ENCODE peak calls at places on chromosome 22, in ten cellular contexts. C is thoracic aorta; U is pancreas; Z is heart left ventricle; S is heart right ventricle; J is GM23338; F is CD8-positive, alpha-beta memory T cell; A is gastrocnemius medialis; B is trophoblast cell; H is Peyer's patch. V is an unnamed sample.

GRCh38 chr22:29782061-29782845 is 15.1 kb downstream of the UQCR10 start:
- DNase-seq in C (no peak), U (peak; percentile 93), Z (peak; percentile 74), S (peak; percentile 74), J (no peak), F (no peak), A (peak; percentile 84), B (no peak), H (no peak), V (no peak)

GRCh38 chr22:29093980-29094379 is 21.1 kb downstream of the KREMEN1 start:
- DNase-seq in C (no peak), U (no peak), Z (no peak), S (peak; percentile 14), J (no peak), F (no peak), A (no peak), B (no peak), H (no peak), V (no peak)

GRCh38 chr22:30325724-30326703 is 727 bp downstream of the TBC1D10A start:
- DNase-seq in C (no peak), U (peak; percentile 41), Z (peak; percentile 51), S (peak; percentile 35), J (peak; percentile 41), F (no peak), A (peak; percentile 28), B (peak; percentile 43), H (peak; percentile 60), V (no peak)

GRCh38 chr22:30421695-30422480 is 3.7 kb upstream of the MTFP1 start:
- DNase-seq in C (no peak), U (no peak), Z (no peak), S (no peak), J (no peak), F (no peak), A (no peak), B (no peak), H (no peak), V (no peak)

GRCh38 chr22:20508815-20509271 is 1.4 kb downstream of the MED15 start:
- DNase-seq in C (no peak), U (no peak), Z (no peak), S (no peak), J (no peak), F (no peak), A (no peak), B (peak; percentile 60), H (no peak), V (no peak)

GRCh38 chr22:37211075-37211852 is 1.0 kb downstream of the SSTR3 start:
- DNase-seq in C (no peak), U (no peak), Z (no peak), S (no peak), J (no peak), F (no peak), A (no peak), B (no peak), H (no peak), V (no peak)

GRCh38 chr22:30305906-30306628 is 16.8 kb upstream of the CASTOR1 start:
- DNase-seq in C (no peak), U (no peak), Z (no peak), S (no peak), J (no peak), F (peak; percentile 87), A (no peak), B (no peak), H (no peak), V (no peak)

GRCh38 chr22:48851933-48852549 is 975.6 kb downstream of the BRD1 start:
- DNase-seq in C (no peak), U (no peak), Z (no peak), S (no peak), J (no peak), F (no peak), A (no peak), B (no peak), H (no peak), V (no peak)

GRCh38 chr22:26479043-26479791 is 4.4 kb downstream of the HPS4 start:
- DNase-seq in C (no peak), U (no peak), Z (no peak), S (no peak), J (no peak), F (no peak), A (no peak), B (no peak), H (no peak), V (no peak)

GRCh38 chr22:36862251-36863242 is 1.7 kb downstream of the NCF4 start:
- DNase-seq in C (no peak), U (no peak), Z (peak; percentile 41), S (peak; percentile 36), J (no peak), F (no peak), A (peak; percentile 27), B (no peak), H (peak; percentile 74), V (no peak)

GRCh38 chr22:45053094-45053493 is 43.3 kb upstream of the PHF21B start:
- DNase-seq in C (no peak), U (no peak), Z (no peak), S (no peak), J (no peak), F (no peak), A (no peak), B (no peak), H (no peak), V (no peak)

DNA sequence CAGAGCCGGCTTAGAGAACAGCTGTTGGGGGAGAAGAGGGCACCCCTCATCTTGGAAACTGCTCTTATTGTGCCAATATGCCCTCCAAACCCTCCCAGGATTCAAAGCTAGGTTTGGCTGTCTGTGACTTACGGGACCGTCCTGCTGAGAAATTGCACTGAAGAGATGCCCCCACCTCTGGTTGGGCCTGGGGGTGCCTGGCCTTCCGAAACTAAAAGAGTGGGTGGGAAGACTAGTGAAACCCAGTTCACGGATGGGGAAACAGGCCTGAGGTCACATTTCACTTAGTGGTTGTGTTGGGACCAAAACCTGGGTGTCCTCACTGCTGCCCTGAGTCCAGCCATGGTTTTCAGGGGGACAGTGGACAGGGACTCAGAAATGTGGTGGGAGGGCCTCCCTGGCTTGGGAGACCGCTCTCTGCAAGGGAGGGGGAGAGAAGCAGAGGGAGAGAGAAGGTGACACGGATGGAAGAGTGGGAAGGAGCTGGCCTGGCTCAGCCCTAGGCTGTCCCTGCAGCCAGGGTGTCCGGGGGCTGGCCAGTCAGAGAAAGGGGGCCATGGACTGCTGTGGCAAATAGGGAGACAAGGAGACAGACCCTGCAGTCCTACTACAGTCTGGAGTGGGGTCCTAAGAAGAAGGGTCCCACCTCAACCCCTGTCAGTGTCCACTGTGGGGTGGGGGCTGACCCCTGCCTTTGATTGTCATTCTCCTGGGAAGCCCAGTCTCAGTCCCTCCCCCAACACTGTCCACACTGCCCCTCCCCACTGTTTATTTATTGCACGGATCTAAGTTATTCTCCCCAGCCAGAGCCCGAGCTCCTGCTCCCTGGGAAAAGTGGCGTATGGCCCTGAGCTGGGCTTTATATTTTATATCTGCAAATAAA is 13.6 kb downstream of the MAFF start:
- DNase-seq in C (no peak), U (no peak), Z (no peak), S (no peak), J (no peak), F (no peak), A (no peak), B (peak; percentile 21), H (no peak), V (no peak)
- H3K4me3 ChIP-seq in C (no peak overlapping the region), U (no peak overlapping the region), Z (no peak overlapping the region), S (no peak overlapping the region), J (peak overlapping the region; percentile 61), F (no peak overlapping the region), A (no peak overlapping the region), B (no peak overlapping the region), H (no peak overlapping the region), V (no peak overlapping the region)

GRCh38 chr22:22788460-22789037 is 99.1 kb upstream of the IGLL5 start:
- DNase-seq in C (no peak), U (no peak), Z (no peak), S (no peak), J (no peak), F (no peak), A (no peak), B (no peak), H (no peak), V (no peak)
- H3K4me1 ChIP-seq in C (no peaks in the 10 kb centered on the region), U (no peaks in the 10 kb centered on the region), Z (no peaks in the 10 kb centered on the region), S (no peaks in the 10 kb centered on the region), J (no peaks in the 10 kb centered on the region), F (peaks cover 60% of the 10 kb centered on the region), A (no peaks in the 10 kb centered on the region), B (no peaks in the 10 kb centered on the region), H (peaks cover 11% of the 10 kb centered on the region), V (no peaks in the 10 kb centered on the region)

DNA sequence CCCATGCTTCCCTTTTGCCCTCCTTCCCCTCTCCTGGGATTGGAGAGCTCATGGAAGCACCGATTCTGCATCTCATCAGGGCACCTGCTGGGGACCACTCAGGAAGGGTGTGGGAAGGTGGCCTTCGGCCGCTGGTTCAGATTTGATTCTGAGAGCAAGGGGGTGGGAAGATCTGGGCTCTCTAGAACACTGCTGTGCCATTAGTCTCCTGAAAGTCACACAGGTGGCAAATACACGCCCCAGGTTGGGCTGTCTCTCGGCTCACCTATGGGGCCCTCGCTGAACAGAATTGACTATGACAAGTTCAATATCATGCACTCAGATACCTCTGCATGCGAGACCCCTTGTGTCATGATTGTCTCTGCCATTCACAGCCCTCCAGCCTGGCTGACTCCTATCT is 12.8 kb upstream of the APOBEC3A start:
- DNase-seq in C (no peak), U (no peak), Z (no peak), S (no peak), J (no peak), F (no peak), A (no peak), B (no peak), H (no peak), V (no peak)
- H3K4me3 ChIP-seq in C (no peak overlapping the region), U (no peak overlapping the region), Z (no peak overlapping the region), S (no peak overlapping the region), J (no peak overlapping the region), F (no peak overlapping the region), A (no peak overlapping the region), B (no peak overlapping the region), H (no peak overlapping the region), V (no peak overlapping the region)

GRCh38 chr22:32606181-32606580 is 131.6 kb downstream of the FBXO7 start:
- DNase-seq in C (no peak), U (no peak), Z (no peak), S (no peak), J (no peak), F (no peak), A (no peak), B (peak; percentile 90), H (no peak), V (no peak)

GRCh38 chr22:32607086-32607485 is 132.5 kb downstream of the FBXO7 start:
- DNase-seq in C (no peak), U (no peak), Z (no peak), S (no peak), J (peak; percentile 30), F (no peak), A (no peak), B (peak; percentile 90), H (no peak), V (no peak)

GRCh38 chr22:32602154-32602553 is 127.5 kb downstream of the FBXO7 start:
- DNase-seq in C (no peak), U (no peak), Z (no peak), S (no peak), J (no peak), F (no peak), A (no peak), B (no peak), H (no peak), V (no peak)

GRCh38 chr22:32603651-32604540 is 129.3 kb downstream of the FBXO7 start:
- DNase-seq in C (no peak), U (no peak), Z (peak; percentile 48), S (peak; percentile 44), J (no peak), F (no peak), A (no peak), B (peak; percentile 49), H (no peak), V (no peak)

DNA sequence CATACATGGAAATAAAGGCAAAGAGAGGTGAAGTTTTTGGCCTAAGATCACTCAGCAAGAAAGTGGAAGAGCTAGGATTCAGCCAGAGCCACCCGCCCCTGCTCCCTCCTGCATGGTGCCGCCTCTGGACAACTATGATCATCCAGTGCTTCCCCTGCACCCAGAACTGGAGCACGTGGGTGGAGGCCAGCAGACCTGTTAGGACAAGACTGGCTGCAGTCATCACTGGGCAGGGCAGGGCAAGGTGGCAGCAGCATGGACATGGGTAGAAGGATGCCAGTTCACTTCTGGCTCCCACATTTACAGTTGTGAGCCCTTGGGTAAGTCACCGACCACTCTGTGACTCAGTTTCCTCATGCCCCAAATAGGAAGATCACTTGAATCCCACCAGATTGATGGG is 131.0 kb downstream of the FBXO7 start:
- DNase-seq in C (no peak), U (no peak), Z (no peak), S (no peak), J (no peak), F (no peak), A (no peak), B (no peak), H (no peak), V (no peak)
- H3K4me1 ChIP-seq in C (no peaks in the 10 kb centered on the region), U (no peaks in the 10 kb centered on the region), Z (peaks cover 15% of the 10 kb centered on the region), S (peaks cover 11% of the 10 kb centered on the region), J (no peaks in the 10 kb centered on the region), F (no peaks in the 10 kb centered on the region), A (no peaks in the 10 kb centered on the region), B (peaks cover 28% of the 10 kb centered on the region), H (no peaks in the 10 kb centered on the region), V (no peaks in the 10 kb centered on the region)

V was measured in tibial nerve.